ENCODE peak calls at places on chromosomes 16 and 17, in five cellular contexts. O is ovary, Y is transverse colon, R is left colon, I is GM20000. U is an unnamed sample.

GRCh38 chr17:6599364-6599763 is 41.1 kb downstream of the KIAA0753 start:
- DNase-seq in O (no peak), Y (no peak), R (no peak), I (no peak), U (no peak)

GRCh38 chr17:32701860-32702259 is 175.1 kb downstream of the MYO1D start:
- DNase-seq in O (no peak), Y (no peak), R (no peak), I (no peak), U (no peak)

GRCh38 chr16:19380316-19380715 is 37.4 kb upstream of the TMC5 start:
- DNase-seq in O (no peak), Y (no peak), R (no peak), I (no peak), U (no peak)

GRCh38 chr16:4316103-4316731 is 350 bp downstream of the GLIS2 start:
- DNase-seq in O (peak), Y (no peak), R (no peak), I (no peak), U (peak)

GRCh38 chr16:19113577-19114358 is at the start of gene ITPRIPL2:
- DNase-seq in O (peak), Y (peak), R (peak), I (peak), U (peak)

GRCh38 chr16:67277999-67278772 is 1.1 kb upstream of the PLEKHG4 start:
- DNase-seq in O (no peak), Y (no peak), R (no peak), I (no peak), U (no peak)

GRCh38 chr17:36867716-36868115 is 69.6 kb upstream of the LHX1 start:
- DNase-seq in O (no peak), Y (no peak), R (no peak), I (no peak), U (no peak)

GRCh38 chr16:715448-716249 is 731 bp downstream of the METRN start:
- DNase-seq in O (no peak), Y (no peak), R (peak), I (peak), U (no peak)

GRCh38 chr16:12613131-12613991 is 190.3 kb downstream of the CPPED1 start:
- DNase-seq in O (no peak), Y (peak), R (no peak), I (no peak), U (no peak)

GRCh38 chr16:49055824-49056545 is 225.7 kb downstream of the CBLN1 start:
- DNase-seq in O (no peak), Y (no peak), R (no peak), I (no peak), U (no peak)

GRCh38 chr17:75447951-75448856 is 8.2 kb upstream of the TMEM94 start:
- DNase-seq in O (no peak), Y (no peak), R (no peak), I (no peak), U (no peak)